ENCODE peak calls at places on chromosomes 3 and 15, in nine cellular contexts. K is HL-60; Z is NCI-H524; I is astrocyte of the hippocampus; Q is stimulated activated CD8-positive, alpha-beta memory T cell treated with anti-CD3 and anti-CD28 coated beads, Interleukin-2, amount 100 ng/mL, for 1 hour; O is GM13976; L is IMR-90; X is AG04450; E is NCI-H748 treated with DMSO at 0.1 percent for 48 hours. V is an unnamed sample.

GRCh38 chr3:71543371-71544016 is 40.0 kb downstream of the FOXP1 start:
- DNase-seq in K (peak), Z (peak), I (no peak), Q (no peak), O (no peak), L (no peak), X (no peak), E (no peak), V (no peak)

GRCh38 chr15:58043192-58043903 is 22.2 kb downstream of the ALDH1A2 start:
- DNase-seq in K (peak), Z (no peak), I (peak), Q (no peak), O (no peak), L (peak), X (peak), E (no peak), V (peak)

GRCh38 chr3:25099662-25100061 is 328.4 kb upstream of the RARB start:
- DNase-seq in K (no peak), Z (no peak), I (no peak), Q (no peak), O (no peak), L (no peak), X (no peak), E (no peak), V (no peak)

GRCh38 chr15:39350785-39351184 is 230.1 kb upstream of the THBS1 start:
- DNase-seq in K (no peak), Z (no peak), I (no peak), Q (no peak), O (no peak), L (no peak), X (no peak), E (no peak), V (no peak)

GRCh38 chr3:99850608-99851007 is 32.9 kb downstream of the CMSS1 start:
- DNase-seq in K (peak), Z (no peak), I (no peak), Q (no peak), O (no peak), L (no peak), X (no peak), E (no peak), V (no peak)

GRCh38 chr3:128782282-128783146 is 56.5 kb downstream of the RAB7A start:
- DNase-seq in K (no peak), Z (no peak), I (no peak), Q (no peak), O (no peak), L (no peak), X (no peak), E (no peak), V (no peak)

GRCh38 chr15:25846377-25846776 is 16.8 kb downstream of the ATP10A start:
- DNase-seq in K (no peak), Z (no peak), I (no peak), Q (no peak), O (no peak), L (no peak), X (no peak), E (no peak), V (no peak)

GRCh38 chr3:65953301-65953812 is 85.4 kb downstream of the MAGI1 start:
- DNase-seq in K (no peak), Z (no peak), I (peak), Q (no peak), O (no peak), L (no peak), X (no peak), E (peak), V (no peak)

GRCh38 chr15:57910672-57911071 is 154.8 kb downstream of the ALDH1A2 start:
- DNase-seq in K (no peak), Z (no peak), I (no peak), Q (no peak), O (no peak), L (no peak), X (no peak), E (no peak), V (no peak)

GRCh38 chr3:123397050-123397590 is 51.8 kb downstream of the ADCY5 start:
- DNase-seq in K (no peak), Z (no peak), I (no peak), Q (no peak), O (no peak), L (no peak), X (no peak), E (no peak), V (no peak)

GRCh38 chr3:124260206-124260915 is 268.4 kb upstream of the ROPN1 start:
- DNase-seq in K (no peak), Z (no peak), I (peak), Q (no peak), O (no peak), L (peak), X (peak), E (no peak), V (no peak)

GRCh38 chr15:63243101-63243500 is 34.3 kb upstream of the APH1B start:
- DNase-seq in K (no peak), Z (no peak), I (no peak), Q (no peak), O (no peak), L (peak), X (no peak), E (no peak), V (no peak)

GRCh38 chr15:101633356-101633755 is 18.8 kb downstream of the TM2D3 start:
- DNase-seq in K (no peak), Z (no peak), I (no peak), Q (no peak), O (no peak), L (no peak), X (no peak), E (no peak), V (no peak)